ENCODE peak calls at places on chromosomes 7 and 10, in four cellular contexts. G, X, V and Q are unnamed samples.

GRCh38 chr7:3149961-3150516 is 106.4 kb upstream of the CARD11 start:
- DNase-seq in V (no peak), X (no peak), G (no peak), Q (no peak)

GRCh38 chr10:33333260-33334169 is 952 bp downstream of the NRP1 start:
- DNase-seq in G (no peak), V (no peak), X (no peak), Q (no peak)

GRCh38 chr10:12608761-12609160 is 259.4 kb downstream of the CAMK1D start:
- DNase-seq in V (no peak), X (no peak), G (no peak), Q (no peak)

GRCh38 chr10:124732931-124733536 is 11.1 kb downstream of the FAM53B start:
- DNase-seq in G (peak; percentile 77), X (no peak), V (no peak), Q (no peak)

GRCh38 chr7:44050121-44050914 is 5.8 kb downstream of the DBNL start:
- DNase-seq in V (no peak), G (no peak), X (no peak), Q (no peak)

GRCh38 chr7:23232966-23233365 is 13.6 kb upstream of the GPNMB start:
- DNase-seq in G (no peak), X (no peak), V (no peak), Q (no peak)

GRCh38 chr7:11449316-11449715 is 382.7 kb downstream of the THSD7A start:
- DNase-seq in X (no peak), V (no peak), G (no peak), Q (no peak)

GRCh38 chr10:25294032-25294926 is 119.5 kb downstream of the GPR158 start:
- DNase-seq in G (no peak), V (no peak), X (no peak), Q (no peak)

GRCh38 chr10:30813872-30814471 is 184.4 kb upstream of the LYZL2 start:
- DNase-seq in X (peak; percentile 70), G (no peak), V (no peak), Q (no peak)

GRCh38 chr10:15542817-15543216 is 171.7 kb upstream of the FAM171A1 start:
- DNase-seq in V (no peak), X (no peak), G (no peak), Q (no peak)

GRCh38 chr7:27605689-27606269 is 56.9 kb downstream of the HIBADH start:
- DNase-seq in G (no peak), V (no peak), X (peak; percentile 68), Q (no peak)

GRCh38 chr7:28152594-28152993 is 28.0 kb downstream of the JAZF1 start:
- DNase-seq in V (no peak), X (no peak), G (no peak), Q (no peak)

GRCh38 chr7:79548616-79549206 is 95.2 kb upstream of the MAGI2 start:
- DNase-seq in G (no peak), X (no peak), V (no peak), Q (no peak)

GRCh38 chr10:43202657-43203490 is 64.0 kb downstream of the RASGEF1A start:
- DNase-seq in V (no peak), X (no peak), G (peak; percentile 75), Q (no peak)

GRCh38 chr10:99908512-99908911 is 101.2 kb downstream of the DNMBP start:
- DNase-seq in G (no peak), V (no peak), X (no peak), Q (no peak)

GRCh38 chr10:131755200-131755599 is 145.6 kb upstream of the PPP2R2D start:
- DNase-seq in V (no peak), G (no peak), X (no peak), Q (no peak)

GRCh38 chr7:105452085-105452484 is 63.4 kb upstream of the SRPK2 start:
- DNase-seq in V (no peak), X (no peak), G (no peak), Q (no peak)

GRCh38 chr10:32163076-32163773 is 107.0 kb upstream of the KIF5B start:
- DNase-seq in V (no peak), X (no peak), G (no peak), Q (no peak)

GRCh38 chr7:140876519-140877248 is 48.0 kb downstream of the BRAF start:
- DNase-seq in G (no peak), X (peak; percentile 24), V (peak; percentile 24), Q (peak; percentile 3)

GRCh38 chr10:117675516-117675915 is 133.0 kb downstream of the EMX2 start:
- DNase-seq in V (no peak), X (no peak), G (no peak), Q (no peak)

GRCh38 chr7:116576350-116577319 is 51.8 kb downstream of the CAV1 start:
- DNase-seq in G (no peak), X (peak; percentile 95), V (peak; percentile 91), Q (peak; percentile 87)

GRCh38 chr7:75596727-75597614 is 104.9 kb downstream of the SPDYE5 start:
- DNase-seq in V (no peak), G (no peak), X (peak; percentile 64), Q (no peak)

GRCh38 chr7:2299853-2300512 is 14.3 kb downstream of the SNX8 start:
- DNase-seq in G (no peak), V (no peak), X (no peak), Q (no peak)

GRCh38 chr7:5692112-5692844 is 89.2 kb downstream of the RNF216 start:
- DNase-seq in V (peak; percentile 99), X (peak; percentile 99), G (no peak), Q (peak; percentile 92)

GRCh38 chr7:139972000-139972399 is 90.8 kb downstream of the PARP12 start:
- DNase-seq in V (no peak), X (no peak), G (no peak), Q (no peak)

GRCh38 chr7:83271212-83272099 is 108.8 kb upstream of the PCLO start:
- DNase-seq in X (peak; percentile 5), G (no peak), V (no peak), Q (no peak)

GRCh38 chr7:29143698-29144203 is 2.6 kb downstream of the CPVL start:
- DNase-seq in V (no peak), G (no peak), X (no peak), Q (no peak)

GRCh38 chr7:109864263-109864662 is 1226.7 kb upstream of the LRRN3 start:
- DNase-seq in V (no peak), G (no peak), X (no peak), Q (no peak)

GRCh38 chr7:118731854-118732253 is 507.4 kb downstream of the ANKRD7 start:
- DNase-seq in G (no peak), V (no peak), X (no peak), Q (no peak)
- TF ChIP-seq CTCF in G (no peak), V (no peak), X (no peak), Q (no peak)

DNA sequence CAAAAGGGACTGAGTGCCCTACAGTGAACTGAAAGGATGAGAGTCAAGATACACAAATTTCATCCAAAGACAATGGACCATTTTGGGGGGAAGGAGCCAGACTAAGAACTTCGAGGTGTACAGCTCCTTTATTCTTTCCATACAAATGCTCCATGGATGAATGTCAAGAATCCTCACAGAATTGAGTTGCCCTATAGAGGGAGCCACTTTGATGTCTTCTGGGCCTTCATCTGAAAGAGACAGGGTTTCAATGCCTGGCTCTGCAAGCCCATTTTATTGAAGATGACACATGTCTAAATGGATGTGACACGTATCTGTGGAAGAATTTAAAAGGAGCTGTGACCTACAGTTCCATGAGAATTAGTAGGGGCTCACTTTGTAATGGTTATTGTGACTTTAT is 32.0 kb upstream of the NRG3 start:
- DNase-seq in G (no peak), X (no peak), V (no peak), Q (no peak)
- TF ChIP-seq CTCF in G (no peak), X (no peak), V (no peak), Q (no peak)

GRCh38 chr7:151018421-151019129 is 5.7 kb downstream of the ATG9B start:
- DNase-seq in V (no peak), X (no peak), G (no peak), Q (no peak)
- TF ChIP-seq CTCF in V (no peak), X (peak; percentile 56), G (no peak), Q (no peak)

GRCh38 chr7:154484406-154484805 is 432.2 kb downstream of the DPP6 start:
- DNase-seq in X (no peak), V (no peak), G (no peak), Q (no peak)
- TF ChIP-seq CTCF in X (no peak), V (no peak), G (no peak), Q (no peak)

GRCh38 chr7:134375206-134375605 is 58.5 kb upstream of the SLC35B4 start:
- DNase-seq in X (no peak), V (no peak), G (no peak), Q (no peak)

GRCh38 chr7:134374791-134375190 is 58.1 kb upstream of the SLC35B4 start:
- DNase-seq in V (no peak), G (no peak), X (no peak), Q (no peak)

GRCh38 chr7:134376693-134377092 is 60.0 kb upstream of the SLC35B4 start:
- DNase-seq in G (no peak), X (no peak), V (no peak), Q (no peak)

GRCh38 chr7:134374291-134374690 is 57.6 kb upstream of the SLC35B4 start:
- DNase-seq in X (no peak), V (no peak), G (no peak), Q (no peak)

DNA sequence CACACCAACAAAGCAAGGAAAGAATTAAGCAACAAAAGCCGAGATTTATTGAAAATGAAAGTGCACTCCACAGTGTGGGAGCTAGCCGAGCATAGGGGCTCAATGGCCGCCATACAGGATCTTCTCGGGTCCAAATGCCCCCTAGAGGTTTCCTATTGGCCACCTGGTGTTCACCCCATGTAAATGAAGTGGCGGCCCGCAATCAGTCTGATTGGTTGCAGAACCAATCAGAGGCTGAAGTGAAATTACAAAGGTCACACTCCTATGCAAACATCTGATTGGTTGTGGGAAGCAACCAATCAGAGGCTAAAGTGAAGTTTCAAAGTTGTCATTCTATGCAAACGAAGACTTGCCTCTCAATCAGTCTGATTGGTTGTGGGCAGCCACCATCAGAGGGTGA is 61.8 kb upstream of the SLC35B4 start:
- DNase-seq in V (no peak), X (no peak), G (no peak), Q (no peak)
- TF ChIP-seq CTCF in V (no peak), X (peak; percentile 40), G (no peak), Q (no peak)

GRCh38 chr7:138000081-138000701 is 1.7 kb downstream of the CREB3L2 start:
- DNase-seq in X (peak; percentile 92), G (no peak), V (peak; percentile 92), Q (peak; percentile 90)
- TF ChIP-seq CTCF in X (no peak), G (no peak), V (no peak), Q (no peak)

DNA sequence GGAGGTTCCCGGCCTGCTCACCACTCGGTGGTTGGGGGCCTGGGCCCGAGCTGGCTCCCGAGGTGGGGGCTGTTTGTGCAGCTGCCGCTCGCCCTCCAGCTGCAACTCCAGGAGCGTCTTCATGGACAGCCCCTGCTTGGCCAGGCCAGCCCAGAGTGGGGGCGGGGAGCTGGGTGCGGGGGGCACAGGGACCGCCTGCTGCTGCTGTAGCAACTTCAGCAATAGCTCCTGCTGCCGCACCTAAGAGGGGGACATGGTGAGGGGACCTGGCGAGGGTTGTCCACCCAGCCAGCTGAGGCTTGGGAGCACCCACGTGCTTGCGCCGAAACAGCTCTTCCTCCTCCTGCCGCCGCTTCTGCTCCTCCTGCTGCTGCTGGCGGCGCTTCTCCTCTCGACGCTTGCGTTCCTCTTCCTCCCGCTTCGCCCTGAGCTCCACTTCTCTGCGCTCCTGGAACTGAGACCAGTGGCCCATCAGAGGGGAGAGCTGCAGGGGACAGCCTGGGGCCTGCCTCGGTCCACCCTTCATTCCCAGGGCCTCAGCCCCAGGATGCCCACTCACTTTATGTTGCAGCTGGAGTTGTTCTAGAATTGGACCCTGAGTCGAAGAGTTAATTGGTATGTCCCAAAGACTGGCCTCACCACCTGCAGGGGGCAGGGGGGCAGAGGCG is 9.6 kb downstream of the GNB2 start:
- DNase-seq in G (peak; percentile 46), V (no peak), X (no peak), Q (no peak)
- TF ChIP-seq CTCF in G (no peak), V (no peak), X (no peak), Q (no peak)